ENCODE peak calls at places on chromosomes 13 and 19, in five cellular contexts. N is stimulated activated CD8-positive, alpha-beta memory T cell treated with anti-CD3 and anti-CD28 coated beads, Interleukin-7, amount 100 ng/mL, for 1 hour; P is activated T-helper 1 cell treated with Interleukin-2 at 50 U/mL for 16 hours; V is stimulated activated CD4-positive, alpha-beta T cell treated with anti-CD3 and anti-CD28 coated beads, TNF-alpha, amount 100 ng/mL, for 48 hours; A is activated CD8-positive, alpha-beta memory T cell treated with anti-CD3 and anti-CD28 coated beads for 1 hour. F is an unnamed sample.

GRCh38 chr13:74889321-74889720 is 592.6 kb downstream of the TBC1D4 start:
- DNase-seq in P (no peak), N (no peak), A (no peak), V (no peak), F (no peak)

GRCh38 chr19:40283414-40284250 is 1.5 kb downstream of the AKT2 start:
- DNase-seq in V (no peak), P (no peak), N (no peak), A (no peak), F (no peak)

GRCh38 chr13:36059366-36059765 is 71.8 kb downstream of the DCLK1 start:
- DNase-seq in A (no peak), P (no peak), N (no peak), V (no peak), F (no peak)

GRCh38 chr13:75544681-75545333 is 4.8 kb upstream of the UCHL3 start:
- DNase-seq in P (no peak), V (no peak), A (no peak), N (no peak), F (no peak)

GRCh38 chr13:41401371-41401770 is 56.0 kb upstream of the RGCC start:
- DNase-seq in P (no peak), A (no peak), N (no peak), V (no peak), F (no peak)

GRCh38 chr13:111114362-111115050 is 604 bp upstream of the ARHGEF7 start:
- DNase-seq in V (no peak), P (no peak), N (no peak), A (no peak), F (no peak)

GRCh38 chr19:17153996-17154395 is 61.2 kb upstream of the USE1 start:
- DNase-seq in P (no peak), N (no peak), A (no peak), V (no peak), F (no peak)

GRCh38 chr13:77892491-77892890 is 26.1 kb downstream of the EDNRB start:
- DNase-seq in V (no peak), N (no peak), P (no peak), A (no peak), F (no peak)

GRCh38 chr19:10270180-10270615 is 722 bp upstream of the ICAM1 start:
- DNase-seq in P (peak), A (no peak), V (peak), N (peak), F (no peak)

GRCh38 chr13:64958106-64958505 is 2272.0 kb downstream of the PCDH9 start:
- DNase-seq in P (no peak), A (no peak), V (no peak), N (no peak), F (no peak)

GRCh38 chr13:102678339-102679122 is 16.3 kb downstream of the METTL21C start:
- DNase-seq in P (no peak), V (no peak), N (no peak), A (no peak), F (no peak)

GRCh38 chr19:41987141-41987860 is 6.7 kb downstream of the ATP1A3 start:
- DNase-seq in A (no peak), V (no peak), N (no peak), P (no peak), F (no peak)

GRCh38 chr13:92590503-92590908 is 636.1 kb upstream of the GPC6 start:
- DNase-seq in P (no peak), A (no peak), N (no peak), V (no peak), F (no peak)

GRCh38 chr19:9827325-9828238 is at the start of gene UBL5:
- DNase-seq in V (peak), N (peak), A (peak), P (peak), F (peak)

GRCh38 chr19:14434543-14435319 is 1.6 kb downstream of the PKN1 start:
- DNase-seq in A (no peak), V (no peak), P (no peak), N (no peak), F (no peak)

F was measured in GM12864.